ENCODE peak calls at places on chromosomes 1 and 21, in four cellular contexts. N is RWPE2, L is ovary, D is tibial artery. J is an unnamed sample.

GRCh38 chr1:31273619-31274018 is 23.0 kb downstream of the SNRNP40 start:
- DNase-seq in N (no peak), L (no peak), D (no peak), J (no peak)

GRCh38 chr1:6581561-6582305 is 1.9 kb downstream of the ZBTB48 start:
- DNase-seq in D (no peak), N (no peak), L (no peak), J (no peak)

GRCh38 chr21:42997053-42997452 is 22.7 kb downstream of the PKNOX1 start:
- DNase-seq in D (peak), L (peak), N (no peak), J (peak)

GRCh38 chr21:45487891-45488600 is 54.2 kb downstream of the SLC19A1 start:
- DNase-seq in N (no peak), L (no peak), D (no peak), J (no peak)

GRCh38 chr1:38241594-38242331 is 195.2 kb upstream of the POU3F1 start:
- DNase-seq in L (no peak), N (no peak), D (no peak), J (no peak)

GRCh38 chr21:38297193-38297592 is 40.4 kb downstream of the KCNJ15 start:
- DNase-seq in N (no peak), L (no peak), D (no peak), J (no peak)

GRCh38 chr1:228955691-228956090 is 220.4 kb downstream of the RHOU start:
- DNase-seq in N (no peak), D (no peak), L (no peak), J (peak)

GRCh38 chr1:210653771-210654170 is 325.1 kb downstream of the HHAT start:
- DNase-seq in L (no peak), N (no peak), D (no peak), J (peak)

GRCh38 chr1:6513296-6513928 is 21.9 kb upstream of the PLEKHG5 start:
- DNase-seq in N (no peak), D (no peak), L (no peak), J (peak)

GRCh38 chr1:98421098-98421460 is 240.4 kb upstream of the SNX7 start:
- DNase-seq in D (no peak), N (no peak), L (no peak), J (no peak)

GRCh38 chr1:72063364-72063763 is 219.0 kb downstream of the NEGR1 start:
- DNase-seq in N (no peak), D (no peak), L (no peak), J (peak)

GRCh38 chr1:228721407-228721806 is 13.9 kb upstream of the RHOU start:
- DNase-seq in N (no peak), L (no peak), D (no peak), J (no peak)

GRCh38 chr1:21326861-21327344 is 36.6 kb upstream of the ECE1 start:
- DNase-seq in N (no peak), D (peak), L (no peak), J (peak)

GRCh38 chr1:209648931-209649776 is 3.1 kb downstream of the LAMB3 start:
- DNase-seq in D (no peak), N (no peak), L (no peak), J (peak)

GRCh38 chr1:156803086-156803851 is 13.4 kb downstream of the SH2D2A start:
- DNase-seq in D (no peak), L (no peak), N (no peak), J (no peak)

GRCh38 chr1:64474639-64475038 is 4.7 kb downstream of the CACHD1 start:
- DNase-seq in L (peak), N (no peak), D (peak), J (peak)

GRCh38 chr1:94650301-94650700 is 108.7 kb upstream of the F3 start:
- DNase-seq in D (no peak), L (no peak), N (no peak), J (no peak)

GRCh38 chr1:74502432-74502831 is 10.0 kb downstream of the LRRC53 start:
- DNase-seq in N (no peak), D (no peak), L (no peak), J (peak)

GRCh38 chr1:40770296-40771070 is 13.1 kb upstream of the KCNQ4 start:
- DNase-seq in D (no peak), N (no peak), L (no peak), J (no peak)

GRCh38 chr1:193115629-193116227 is 6.1 kb upstream of the CDC73 start:
- DNase-seq in L (no peak), D (peak), N (peak), J (peak)

GRCh38 chr1:1264868-1265272 is 8.8 kb downstream of the UBE2J2 start:
- DNase-seq in L (no peak), N (peak), D (no peak), J (peak)

GRCh38 chr21:33495743-33496142 is 4.2 kb upstream of the DNAJC28 start:
- DNase-seq in N (no peak), L (no peak), D (no peak), J (no peak)

GRCh38 chr1:175319112-175319911 is 126.7 kb upstream of the KIAA0040 start:
- DNase-seq in N (no peak), L (peak), D (peak), J (peak)

GRCh38 chr1:97084566-97084965 is 363.0 kb downstream of the PTBP2 start:
- DNase-seq in L (no peak), D (no peak), N (no peak), J (no peak)

GRCh38 chr1:214923516-214923915 is 159.0 kb upstream of the KCNK2 start:
- DNase-seq in L (no peak), D (no peak), N (no peak), J (no peak)

GRCh38 chr1:159922499-159923202 is 2.7 kb downstream of the TAGLN2 start:
- DNase-seq in L (peak), N (no peak), D (peak), J (peak)

GRCh38 chr1:53383471-53383870 is 55.6 kb upstream of the LRP8 start:
- DNase-seq in D (no peak), L (no peak), N (no peak), J (no peak)

GRCh38 chr1:65075123-65075976 is 72.7 kb upstream of the AK4 start:
- DNase-seq in L (no peak), N (no peak), D (peak), J (peak)

GRCh38 chr21:45868488-45868887 is 113.1 kb upstream of the COL6A1 start:
- DNase-seq in L (peak), D (peak), N (no peak), J (no peak)

GRCh38 chr1:238409191-238409846 is 518.6 kb upstream of the ZP4 start:
- DNase-seq in L (no peak), N (no peak), D (no peak), J (peak)

GRCh38 chr1:39694026-39694425 is 2.8 kb upstream of the HPCAL4 start:
- DNase-seq in L (no peak), N (no peak), D (no peak), J (no peak)

GRCh38 chr1:39691383-39692151 is at the start of gene HPCAL4:
- DNase-seq in L (peak), D (peak), N (peak), J (peak)

GRCh38 chr1:39690943-39691382 is 270 bp downstream of the HPCAL4 start:
- DNase-seq in L (no peak), D (no peak), N (no peak), J (no peak)

GRCh38 chr1:39690225-39690624 is 1.0 kb downstream of the HPCAL4 start:
- DNase-seq in D (no peak), N (no peak), L (no peak), J (no peak)

GRCh38 chr1:39692152-39693064 is 1.2 kb upstream of the HPCAL4 start:
- DNase-seq in N (no peak), L (peak), D (no peak), J (no peak)
- H3K4me3 ChIP-seq in N (peak), L (peak), D (peak), J (no peak)

DNA sequence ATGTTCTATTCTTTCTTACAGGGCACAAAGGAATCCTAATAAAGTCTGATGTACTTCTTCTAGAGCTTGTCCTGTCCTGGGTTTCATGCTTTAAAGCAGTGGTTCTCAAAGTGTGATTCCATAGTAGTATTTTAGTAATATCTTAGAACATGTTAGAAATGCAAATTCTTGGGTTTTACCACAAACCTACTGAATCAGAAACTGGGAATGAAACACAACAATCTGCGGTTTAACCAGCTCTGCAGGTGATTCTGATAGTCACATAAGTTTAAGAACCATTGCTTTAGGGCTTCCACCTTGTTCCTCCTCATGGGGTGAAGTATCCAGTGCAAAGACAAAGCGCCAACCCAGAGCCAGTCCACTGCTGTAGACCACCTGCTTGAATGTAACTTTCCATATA is 41.1 kb downstream of the NGF start:
- DNase-seq in N (no peak), D (no peak), L (no peak), J (no peak)
- TF ChIP-seq CTCF in N (no peak), D (no peak), L (no peak), J (no peak)

GRCh38 chr1:181091322-181092040 is 3.0 kb downstream of the IER5 start:
- DNase-seq in D (no peak), N (no peak), L (no peak), J (no peak)
- H3K4me3 ChIP-seq in D (peak), N (peak), L (peak), J (peak)

GRCh38 chr1:35220976-35221375 is 28.0 kb upstream of the SFPQ start:
- DNase-seq in D (no peak), N (no peak), L (no peak), J (no peak)
- TF ChIP-seq CTCF in D (no peak), N (peak), L (no peak), J (peak)

DNA sequence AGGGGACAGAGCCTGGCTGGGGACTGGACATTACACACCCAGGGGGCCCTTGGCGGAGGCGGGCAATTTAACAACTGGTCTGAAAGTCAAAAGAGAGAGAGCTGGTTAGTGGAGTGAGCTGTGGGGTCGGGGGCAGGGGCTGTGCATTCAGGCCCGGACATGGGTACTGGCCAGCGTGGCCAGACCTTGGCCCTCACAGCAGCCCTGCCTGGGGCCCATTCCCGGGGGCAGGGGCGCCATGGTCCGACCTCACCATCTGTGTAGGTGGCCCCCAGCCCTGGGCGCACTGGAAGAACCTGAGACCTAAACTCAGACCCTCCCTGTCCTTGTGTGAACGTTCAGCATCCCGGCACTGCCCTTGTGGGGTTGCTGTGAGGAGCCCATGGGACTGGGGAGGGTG is 5.0 kb downstream of the CLDN19 start:
- DNase-seq in N (no peak), D (no peak), L (no peak), J (no peak)
- H3K4me3 ChIP-seq in N (no peak), D (no peak), L (no peak), J (no peak)

GRCh38 chr1:164739189-164739588 is 180.2 kb downstream of the PBX1 start:
- DNase-seq in D (no peak), L (no peak), N (no peak), J (no peak)

GRCh38 chr1:164748253-164748899 is 189.4 kb downstream of the PBX1 start:
- DNase-seq in N (no peak), L (peak), D (peak), J (peak)

GRCh38 chr1:164740021-164740526 is 181.1 kb downstream of the PBX1 start:
- DNase-seq in N (no peak), D (no peak), L (no peak), J (no peak)

GRCh38 chr1:164746677-164747076 is 187.7 kb downstream of the PBX1 start:
- DNase-seq in L (no peak), D (no peak), N (no peak), J (peak)

GRCh38 chr1:164743991-164744390 is 185.0 kb downstream of the PBX1 start:
- DNase-seq in L (no peak), D (no peak), N (no peak), J (no peak)
- TF ChIP-seq CTCF in L (no peak), D (no peak), N (no peak), J (no peak)